ENCODE peak calls at places on chromosomes 16 and 17, in seven cellular contexts. Z, F, Y, G, M, K and H are unnamed samples.

GRCh38 chr17:81635973-81636504 is 873 bp downstream of the NPLOC4 start:
- DNase-seq in Z (no peak), F (no peak), Y (no peak), G (peak), M (no peak), K (no peak), H (no peak)

GRCh38 chr17:16940116-16940881 is 31.6 kb downstream of the TNFRSF13B start:
- DNase-seq in Z (no peak), F (no peak), Y (no peak), G (no peak), M (no peak), K (peak), H (no peak)

GRCh38 chr16:53898993-53899392 is 195.0 kb downstream of the FTO start:
- DNase-seq in Z (no peak), F (no peak), Y (no peak), G (no peak), M (peak), K (no peak), H (peak)

GRCh38 chr17:49369089-49369488 is 7.0 kb upstream of the ZNF652 start:
- DNase-seq in Z (no peak), F (no peak), Y (no peak), G (no peak), M (no peak), K (no peak), H (no peak)

GRCh38 chr16:50010212-50010611 is 14.8 kb upstream of the CNEP1R1 start:
- DNase-seq in Z (no peak), F (no peak), Y (no peak), G (no peak), M (no peak), K (no peak), H (no peak)

GRCh38 chr17:17165666-17166308 is 40.3 kb downstream of the PLD6 start:
- DNase-seq in Z (no peak), F (no peak), Y (no peak), G (no peak), M (no peak), K (no peak), H (no peak)

GRCh38 chr17:33233855-33234228 is 59.3 kb downstream of the ASIC2 start:
- DNase-seq in Z (peak), F (no peak), Y (no peak), G (no peak), M (no peak), K (no peak), H (no peak)

GRCh38 chr17:73956169-73956568 is 247.3 kb upstream of the RPL38 start:
- DNase-seq in Z (no peak), F (no peak), Y (no peak), G (no peak), M (no peak), K (no peak), H (no peak)

GRCh38 chr17:46977750-46978488 is 1.1 kb downstream of the RPRML start:
- DNase-seq in Z (no peak), F (no peak), Y (no peak), G (no peak), M (no peak), K (no peak), H (no peak)

GRCh38 chr16:82699711-82700495 is 73.1 kb downstream of the CDH13 start:
- DNase-seq in Z (no peak), F (no peak), Y (no peak), G (no peak), M (no peak), K (no peak), H (no peak)

GRCh38 chr17:60508384-60508980 is 17.6 kb downstream of the APPBP2 start:
- DNase-seq in Z (no peak), F (no peak), Y (no peak), G (no peak), M (no peak), K (no peak), H (no peak)

GRCh38 chr16:55146939-55147338 is 177.1 kb upstream of the IRX6 start:
- DNase-seq in Z (no peak), F (no peak), Y (no peak), G (no peak), M (no peak), K (no peak), H (no peak)

GRCh38 chr17:48556534-48557401 is 11.9 kb upstream of the HOXB2 start:
- DNase-seq in Z (no peak), F (no peak), Y (no peak), G (peak), M (peak), K (no peak), H (no peak)

GRCh38 chr17:42485680-42486079 is 27.0 kb downstream of the ATP6V0A1 start:
- DNase-seq in Z (no peak), F (no peak), Y (no peak), G (no peak), M (no peak), K (no peak), H (no peak)

GRCh38 chr17:50565559-50566350 is 5.2 kb downstream of the CACNA1G start:
- DNase-seq in Z (peak), F (no peak), Y (no peak), G (no peak), M (peak), K (no peak), H (no peak)
- TF ChIP-seq JUND in Z (no peak), F (no peak), Y (no peak), G (no peak), M (no peak), K (no peak), H (no peak)

DNA sequence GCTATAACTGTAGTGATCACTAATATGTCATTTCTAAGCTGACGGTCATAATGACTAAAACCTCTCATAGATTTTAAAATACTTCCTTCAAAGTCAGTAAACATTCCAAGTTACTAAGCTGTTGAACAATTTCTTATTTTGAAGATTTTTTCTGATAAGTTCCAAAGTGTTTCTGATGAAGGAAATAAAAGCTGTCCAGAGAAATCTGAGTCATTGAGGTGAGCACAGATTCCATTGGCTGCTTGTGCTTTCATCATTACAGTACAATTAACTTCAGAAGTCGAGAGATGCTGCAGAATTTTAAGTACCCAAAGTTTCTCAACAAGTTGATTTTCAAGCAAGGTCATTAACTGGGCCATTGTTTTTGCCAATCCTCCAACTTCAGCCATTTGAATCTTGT is 23.9 kb downstream of the NLRC5 start:
- DNase-seq in Z (no peak), F (no peak), Y (no peak), G (no peak), M (no peak), K (no peak), H (no peak)
- TF ChIP-seq JUND in Z (no peak), F (no peak), Y (no peak), G (no peak), M (no peak), K (no peak), H (no peak)

GRCh38 chr16:29784157-29784556 is 6.1 kb downstream of the ZG16 start:
- DNase-seq in Z (no peak), F (no peak), Y (no peak), G (no peak), M (no peak), K (no peak), H (no peak)

GRCh38 chr16:29790183-29790948 is at the start of gene KIF22:
- DNase-seq in Z (peak), F (peak), Y (peak), G (peak), M (peak), K (peak), H (peak)

GRCh38 chr16:29779474-29779873 is 1.4 kb downstream of the ZG16 start:
- DNase-seq in Z (no peak), F (no peak), Y (no peak), G (no peak), M (peak), K (no peak), H (peak)

GRCh38 chr16:29789775-29790182 is 772 bp upstream of the KIF22 start:
- DNase-seq in Z (no peak), F (no peak), Y (no peak), G (no peak), M (peak), K (no peak), H (no peak)

GRCh38 chr16:29784901-29785500 is 5.5 kb upstream of the KIF22 start:
- DNase-seq in Z (no peak), F (no peak), Y (no peak), G (peak), M (no peak), K (peak), H (no peak)
- TF ChIP-seq JUND in Z (no peak), F (no peak), Y (no peak), G (no peak), M (no peak), K (no peak), H (no peak)

DNA sequence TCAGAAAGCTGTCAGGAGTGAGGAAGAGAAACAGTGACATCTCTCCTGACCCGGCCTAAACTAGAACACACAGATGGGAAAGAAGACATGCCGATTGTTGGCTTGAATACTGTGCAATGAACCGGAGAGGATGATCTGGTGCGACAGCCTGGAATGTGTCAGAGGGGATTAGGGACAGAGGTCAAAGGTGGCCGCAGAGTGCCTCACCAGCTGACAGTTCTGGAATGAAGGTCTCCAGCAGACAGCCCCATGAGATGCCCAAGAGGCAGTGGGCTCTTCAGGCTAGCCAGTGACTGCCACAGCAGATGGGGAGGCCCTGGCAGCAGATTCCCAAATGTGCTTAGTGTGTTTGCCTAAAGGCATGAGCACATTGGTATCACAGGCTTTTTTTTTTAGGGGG is 623.2 kb downstream of the CDH8 start:
- DNase-seq in Z (no peak), F (no peak), Y (no peak), G (no peak), M (no peak), K (no peak), H (no peak)
- TF ChIP-seq JUND in Z (no peak), F (no peak), Y (no peak), G (no peak), M (no peak), K (no peak), H (no peak)